ENCODE peak calls at places on chromosomes 16 and 17, in seven cellular contexts. A, M, D, E, N, G and F are unnamed samples.
A peak's percentile ranks its signal among the peaks of the same experiment; 100 is the strongest.

GRCh38 chr17:418421-418751 is 65.8 kb upstream of the RPH3AL start:
- DNase-seq in A (no peak), M (no peak), D (no peak), E (peak; percentile 73), N (no peak), G (no peak), F (no peak)

GRCh38 chr17:77322534-77323412 is 182.0 kb downstream of the SEC14L1 start:
- DNase-seq in A (peak; percentile 99), M (peak; percentile 96), D (peak; percentile 80), E (no peak), N (peak; percentile 98), G (no peak), F (peak; percentile 98)

GRCh38 chr17:10198509-10199249 is at the start of gene GAS7:
- DNase-seq in A (no peak), M (no peak), D (peak; percentile 81), E (peak; percentile 61), N (peak; percentile 38), G (no peak), F (no peak)

GRCh38 chr17:42979511-42980273 is at the start of gene PTGES3L:
- DNase-seq in A (peak; percentile 27), M (no peak), D (peak; percentile 84), E (peak; percentile 65), N (no peak), G (peak; percentile 16), F (peak; percentile 38)

GRCh38 chr17:27240802-27241155 is 53.1 kb upstream of the WSB1 start:
- DNase-seq in A (no peak), M (no peak), D (no peak), E (no peak), N (no peak), G (no peak), F (no peak)

GRCh38 chr17:58504826-58505351 is 9.5 kb downstream of the MTMR4 start:
- DNase-seq in A (no peak), M (no peak), D (no peak), E (no peak), N (no peak), G (peak; percentile 82), F (no peak)

GRCh38 chr17:41766135-41766534 is 20.4 kb downstream of the JUP start:
- DNase-seq in A (no peak), M (no peak), D (no peak), E (no peak), N (no peak), G (no peak), F (no peak)

GRCh38 chr16:23668873-23669272 is 9.8 kb upstream of the PLK1 start:
- DNase-seq in A (no peak), M (no peak), D (no peak), E (no peak), N (no peak), G (no peak), F (no peak)

GRCh38 chr17:7626307-7626706 is 1.3 kb downstream of the SAT2 start:
- DNase-seq in A (no peak), M (no peak), D (no peak), E (no peak), N (no peak), G (no peak), F (no peak)

GRCh38 chr17:64491995-64492394 is 4.9 kb downstream of the POLG2 start:
- DNase-seq in A (no peak), M (peak; percentile 56), D (no peak), E (no peak), N (peak; percentile 8), G (no peak), F (no peak)

GRCh38 chr16:11602321-11602720 is 15.6 kb upstream of the LITAF start:
- DNase-seq in A (no peak), M (no peak), D (no peak), E (no peak), N (no peak), G (no peak), F (no peak)

GRCh38 chr16:58027341-58028167 is 2.0 kb downstream of the MMP15 start:
- DNase-seq in A (no peak), M (peak; percentile 28), D (no peak), E (peak; percentile 17), N (peak; percentile 72), G (no peak), F (peak; percentile 55)

GRCh38 chr16:31453255-31454204 is 5.8 kb upstream of the ARMC5 start:
- DNase-seq in A (peak; percentile 71), M (peak; percentile 78), D (no peak), E (no peak), N (peak; percentile 70), G (no peak), F (peak; percentile 91)

GRCh38 chr16:87929986-87930385 is 6.3 kb downstream of the CA5A start:
- DNase-seq in A (no peak), M (no peak), D (no peak), E (no peak), N (no peak), G (no peak), F (no peak)

GRCh38 chr16:50152807-50153647 is at the start of gene TENT4B:
- DNase-seq in A (peak; percentile 79), M (peak; percentile 79), D (peak; percentile 95), E (peak; percentile 92), N (peak; percentile 79), G (peak; percentile 78), F (peak; percentile 83)

GRCh38 chr17:46023783-46024388 is 24.8 kb downstream of the STH start:
- DNase-seq in A (no peak), M (no peak), D (no peak), E (no peak), N (no peak), G (no peak), F (no peak)

GRCh38 chr17:50426814-50427787 is 1.1 kb downstream of the ACSF2 start:
- DNase-seq in A (peak; percentile 34), M (peak; percentile 43), D (no peak), E (peak; percentile 46), N (no peak), G (peak; percentile 68), F (peak; percentile 29)

GRCh38 chr17:31096106-31096436 is 1.3 kb downstream of the NF1 start:
- DNase-seq in A (peak; percentile 38), M (no peak), D (no peak), E (peak; percentile 14), N (peak; percentile 33), G (no peak), F (no peak)

GRCh38 chr17:50218771-50219315 is 17.4 kb upstream of the COL1A1 start:
- DNase-seq in A (peak; percentile 97), M (peak; percentile 84), D (no peak), E (no peak), N (peak; percentile 91), G (no peak), F (peak; percentile 63)

GRCh38 chr17:78324391-78325075 is 35.3 kb downstream of the SOCS3 start:
- DNase-seq in A (peak; percentile 85), M (no peak), D (peak; percentile 90), E (peak; percentile 43), N (no peak), G (no peak), F (no peak)

GRCh38 chr17:78239489-78239931 is 8.1 kb downstream of the TMEM235 start:
- DNase-seq in A (no peak), M (no peak), D (no peak), E (no peak), N (no peak), G (no peak), F (no peak)

GRCh38 chr17:66044083-66044482 is 147.8 kb downstream of the CEP112 start:
- DNase-seq in A (no peak), M (no peak), D (no peak), E (no peak), N (no peak), G (no peak), F (no peak)

GRCh38 chr17:69192754-69193153 is 35.9 kb downstream of the ABCA10 start:
- DNase-seq in A (no peak), M (no peak), D (no peak), E (no peak), N (no peak), G (no peak), F (no peak)

GRCh38 chr16:79402356-79402755 is 198.2 kb downstream of the MAF start:
- DNase-seq in A (no peak), M (no peak), D (peak; percentile 39), E (no peak), N (peak; percentile 47), G (no peak), F (peak; percentile 81)

GRCh38 chr17:75205793-75206163 is 299 bp downstream of the NUP85 start:
- DNase-seq in A (no peak), M (no peak), D (no peak), E (no peak), N (no peak), G (no peak), F (no peak)

GRCh38 chr17:76405607-76405966 is 21.2 kb downstream of the SPHK1 start:
- DNase-seq in A (no peak), M (no peak), D (no peak), E (no peak), N (no peak), G (no peak), F (no peak)

GRCh38 chr16:30533748-30534367 is 800 bp downstream of the ZNF747 start:
- DNase-seq in A (no peak), M (no peak), D (no peak), E (peak; percentile 57), N (no peak), G (peak; percentile 19), F (no peak)

GRCh38 chr16:7524419-7524818 is 191.8 kb downstream of the RBFOX1 start:
- DNase-seq in A (no peak), M (no peak), D (no peak), E (no peak), N (no peak), G (no peak), F (no peak)

GRCh38 chr16:73057369-73058210 is 9.7 kb upstream of the ZFHX3 start:
- DNase-seq in A (no peak), M (peak; percentile 18), D (no peak), E (no peak), N (peak; percentile 20), G (peak; percentile 28), F (no peak)

GRCh38 chr17:63519116-63519881 is 3.9 kb upstream of the KCNH6 start:
- DNase-seq in A (no peak), M (no peak), D (no peak), E (no peak), N (no peak), G (no peak), F (no peak)

GRCh38 chr16:31202402-31203385 is at the start of gene PYCARD:
- DNase-seq in A (no peak), M (peak; percentile 49), D (peak; percentile 85), E (peak; percentile 53), N (peak; percentile 54), G (peak; percentile 25), F (no peak)

GRCh38 chr16:86869288-86870022 is 291.1 kb downstream of the FOXL1 start:
- DNase-seq in A (no peak), M (no peak), D (peak; percentile 55), E (no peak), N (no peak), G (peak; percentile 59), F (no peak)

GRCh38 chr16:49441366-49441780 is 67.8 kb downstream of the C16orf78 start:
- DNase-seq in A (no peak), M (no peak), D (peak; percentile 84), E (peak; percentile 81), N (no peak), G (peak; percentile 94), F (no peak)

GRCh38 chr16:4313563-4314531 is 2.0 kb upstream of the GLIS2 start:
- DNase-seq in A (peak; percentile 31), M (no peak), D (no peak), E (peak; percentile 57), N (no peak), G (peak; percentile 27), F (no peak)

GRCh38 chr17:65292430-65292829 is 155.3 kb downstream of the RGS9 start:
- DNase-seq in A (no peak), M (no peak), D (no peak), E (no peak), N (no peak), G (no peak), F (no peak)

GRCh38 chr16:19166500-19166899 is 1.5 kb upstream of the SYT17 start:
- DNase-seq in A (no peak), M (no peak), D (no peak), E (no peak), N (no peak), G (no peak), F (peak; percentile 32)

GRCh38 chr16:924063-924462 is 46.7 kb downstream of the LMF1 start:
- DNase-seq in A (no peak), M (no peak), D (no peak), E (no peak), N (no peak), G (no peak), F (no peak)

GRCh38 chr16:2707368-2708289 is 12.4 kb downstream of the PRSS27 start:
- DNase-seq in A (no peak), M (no peak), D (no peak), E (no peak), N (no peak), G (no peak), F (no peak)